ENCODE peak calls at places on chromosomes 6 and 20, in ten cellular contexts. Q, Y, M, D, V, P, I, J, T and U are unnamed samples.

GRCh38 chr6:42279966-42280629 is 62.4 kb upstream of the MRPS10 start:
- DNase-seq in V (peak), T (no peak), Y (peak), D (no peak), P (no peak), Q (no peak), J (no peak), I (no peak), M (peak), U (no peak)

GRCh38 chr20:33169176-33169794 is 1.3 kb downstream of the BPIFA2 start:
- DNase-seq in P (peak), I (peak), Y (no peak), V (no peak), J (no peak), D (no peak), T (no peak), Q (no peak), M (no peak), U (no peak)

GRCh38 chr20:56454754-56455153 is 13.7 kb upstream of the RTF2 start:
- DNase-seq in D (no peak), Y (no peak), J (no peak), T (no peak), P (no peak), I (no peak), M (no peak), Q (no peak), V (no peak), U (no peak)

GRCh38 chr6:32196682-32197616 is 4.5 kb upstream of the GPSM3 start:
- DNase-seq in V (peak), D (no peak), T (no peak), M (peak), J (no peak), Q (peak), I (no peak), P (peak), Y (peak), U (no peak)

GRCh38 chr20:40754372-40754943 is 65.4 kb upstream of the MAFB start:
- DNase-seq in M (peak), D (no peak), V (no peak), T (no peak), Y (no peak), I (no peak), Q (no peak), P (no peak), J (no peak), U (no peak)

GRCh38 chr6:107493158-107494057 is 3.5 kb downstream of the SOBP start:
- DNase-seq in M (peak), T (no peak), Y (no peak), P (no peak), D (no peak), V (no peak), J (no peak), I (peak), Q (no peak), U (no peak)

GRCh38 chr20:12371955-12372354 is 454.3 kb downstream of the BTBD3 start:
- DNase-seq in Q (peak), T (no peak), Y (no peak), M (no peak), D (no peak), P (no peak), I (no peak), V (no peak), J (no peak), U (no peak)

GRCh38 chr6:76221525-76221924 is 149.1 kb upstream of the IMPG1 start:
- DNase-seq in D (no peak), Q (no peak), I (no peak), V (no peak), Y (no peak), T (no peak), M (no peak), J (no peak), P (no peak), U (no peak)

GRCh38 chr6:107822154-107823046 is 1.7 kb downstream of the SCML4 start:
- DNase-seq in V (no peak), Q (peak), I (peak), M (no peak), D (no peak), Y (no peak), J (no peak), T (no peak), P (no peak), U (no peak)

GRCh38 chr20:32285082-32285620 is 7.7 kb downstream of the KIF3B start:
- DNase-seq in I (no peak), Y (no peak), V (no peak), J (no peak), D (no peak), Q (no peak), M (no peak), P (no peak), T (no peak), U (no peak)

GRCh38 chr6:70566751-70567382 is at the start of gene SDHAF4:
- DNase-seq in I (peak), Y (peak), T (peak), Q (peak), J (peak), M (peak), P (peak), V (peak), D (peak), U (peak)
- TF ChIP-seq POLR2A in I (peak), Y (peak), T (peak), Q (peak), J (no peak), M (peak), P (peak), V (peak), D (peak), U (peak)

DNA sequence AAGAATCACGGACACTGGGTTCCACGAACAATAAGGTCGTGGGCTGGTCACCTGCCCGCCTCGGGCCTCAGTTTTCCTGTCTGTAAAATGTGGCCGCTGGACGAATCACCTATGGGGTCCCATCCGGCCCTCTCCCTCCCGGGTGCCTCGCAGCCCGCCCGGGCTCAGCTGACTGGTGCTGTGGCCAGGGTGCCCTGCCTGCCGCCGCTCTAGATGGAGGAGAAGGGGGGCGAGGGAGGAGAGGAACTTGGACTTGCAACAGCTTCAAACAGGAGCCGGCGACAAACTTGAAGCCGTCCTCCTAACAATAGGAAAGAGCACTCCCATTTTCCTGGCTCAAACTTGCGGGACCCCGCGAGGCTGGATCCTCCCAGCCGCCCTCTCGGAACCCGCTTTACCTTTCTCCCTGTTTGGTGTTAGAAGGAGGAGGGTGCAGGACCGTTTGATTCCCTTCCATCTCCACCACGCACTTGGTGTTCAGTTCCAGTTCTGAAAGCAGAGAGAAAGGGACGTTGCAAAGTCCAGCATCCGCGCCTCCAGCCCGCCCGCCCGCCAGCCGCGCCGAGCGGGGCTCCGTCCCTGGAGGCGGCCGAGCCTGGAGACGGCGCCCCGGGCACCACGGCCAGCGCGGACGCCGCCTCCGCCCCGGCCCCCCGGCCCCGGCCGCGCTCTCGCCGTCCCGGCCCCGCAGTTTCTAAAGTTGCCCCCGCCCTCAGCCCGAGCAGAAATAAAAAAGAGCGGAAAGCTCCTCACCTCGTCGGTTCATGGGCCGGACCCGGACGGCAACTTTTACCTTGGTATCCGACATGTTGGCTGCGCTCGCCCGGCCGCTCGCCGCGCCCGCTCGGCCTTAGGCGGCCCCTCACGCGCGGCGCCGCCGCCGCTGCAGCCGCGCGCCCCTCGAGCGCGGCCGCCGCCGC is 519 bp downstream of the KIF13A start:
- DNase-seq in Y (peak), V (peak), T (no peak), I (peak), P (peak), J (peak), D (peak), M (peak), Q (peak), U (peak)
- TF ChIP-seq POLR2A in Y (peak), V (no peak), T (peak), I (no peak), P (no peak), J (no peak), D (no peak), M (peak), Q (peak), U (no peak)

GRCh38 chr6:30515967-30516753 is 26.9 kb downstream of the HLA-E start:
- DNase-seq in V (peak), P (peak), J (peak), I (peak), M (peak), T (peak), Q (peak), Y (peak), D (peak), U (peak)
- TF ChIP-seq POLR2A in V (peak), P (no peak), J (peak), I (peak), M (peak), T (no peak), Q (peak), Y (no peak), D (peak), U (no peak)

GRCh38 chr6:2989332-2990178 is 10.1 kb upstream of the NQO2 start:
- DNase-seq in I (peak), M (peak), T (peak), Y (peak), V (peak), Q (peak), D (peak), J (peak), P (peak), U (peak)
- TF ChIP-seq POLR2A in I (peak), M (peak), T (peak), Y (peak), V (peak), Q (peak), D (peak), J (peak), P (no peak), U (peak)